ENCODE peak calls at places on chromosome 12, in ten cellular contexts. J is left ventricle myocardium inferior, Q is IMR-90, M is thoracic aorta, H is A549, I is aorta, E is GM23338, L is right cardiac atrium, Y is PC-3, C is right lobe of liver. K is an unnamed sample.

GRCh38 chr12:78087363-78087675 is 256.6 kb downstream of the NAV3 start:
- DNase-seq in E (no peak), Q (peak; percentile 19), H (no peak), M (no peak), L (no peak), Y (no peak), C (no peak), J (no peak), I (no peak), K (no peak)

GRCh38 chr12:3777206-3777809 is 24.4 kb upstream of the CRACR2A start:
- DNase-seq in I (no peak), H (peak; percentile 46), L (no peak), E (peak; percentile 79), Y (peak; percentile 64), M (no peak), J (no peak), Q (peak; percentile 43), C (no peak), K (no peak)

GRCh38 chr12:40832668-40833067 is 140.4 kb downstream of the CNTN1 start:
- DNase-seq in I (no peak), E (no peak), L (no peak), M (no peak), H (no peak), Y (no peak), J (no peak), C (no peak), Q (no peak), K (no peak)

GRCh38 chr12:119841433-119842210 is 35.5 kb downstream of the CIT start:
- DNase-seq in Y (no peak), Q (peak; percentile 27), L (no peak), I (no peak), E (no peak), H (peak; percentile 6), C (no peak), J (no peak), M (no peak), K (no peak)

GRCh38 chr12:111437816-111438454 is 32.2 kb downstream of the SH2B3 start:
- DNase-seq in J (no peak), H (no peak), Q (peak; percentile 88), I (peak; percentile 81), L (peak; percentile 79), C (no peak), M (no peak), Y (peak; percentile 43), E (no peak), K (peak; percentile 29)

GRCh38 chr12:113064395-113065125 is 8.0 kb downstream of the DTX1 start:
- DNase-seq in E (no peak), Q (no peak), C (no peak), H (no peak), J (no peak), M (no peak), L (no peak), Y (no peak), I (no peak), K (no peak)

GRCh38 chr12:38711055-38711454 is 194.3 kb downstream of the CPNE8 start:
- DNase-seq in H (no peak), M (no peak), E (no peak), Y (no peak), L (no peak), Q (no peak), C (no peak), J (no peak), I (no peak), K (no peak)

GRCh38 chr12:20486233-20486632 is 117.9 kb downstream of the PDE3A start:
- DNase-seq in Y (peak; percentile 5), I (no peak), C (no peak), L (no peak), Q (peak; percentile 40), E (peak; percentile 21), H (peak; percentile 73), J (no peak), M (no peak), K (no peak)

GRCh38 chr12:5889381-5890047 is 55.5 kb downstream of the ANO2 start:
- DNase-seq in L (no peak), E (peak; percentile 44), J (no peak), Q (no peak), I (no peak), M (no peak), C (no peak), H (peak; percentile 70), Y (peak; percentile 33), K (peak; percentile 25)

GRCh38 chr12:10740182-10740581 is 17.1 kb upstream of the YBX3 start:
- DNase-seq in Q (no peak), C (no peak), Y (peak; percentile 69), L (no peak), H (peak; percentile 33), E (peak; percentile 13), I (no peak), J (no peak), M (no peak), K (peak; percentile 79)

GRCh38 chr12:64083285-64084210 is 138.5 kb downstream of the KICS2 start:
- DNase-seq in J (peak; percentile 71), C (peak; percentile 67), Q (peak; percentile 95), H (peak; percentile 72), I (peak; percentile 84), L (peak; percentile 89), Y (peak; percentile 58), E (no peak), M (no peak), K (no peak)

GRCh38 chr12:125193798-125194562 is 128.7 kb downstream of the AACS start:
- DNase-seq in J (no peak), Q (peak; percentile 24), H (peak; percentile 44), C (no peak), E (peak; percentile 54), M (no peak), L (no peak), I (no peak), Y (peak; percentile 48), K (no peak)

GRCh38 chr12:22188431-22188830 is 142.4 kb downstream of the CMAS start:
- DNase-seq in Q (no peak), Y (no peak), C (no peak), M (no peak), E (no peak), J (no peak), L (no peak), H (no peak), I (no peak), K (no peak)

GRCh38 chr12:40768125-40768864 is 76.1 kb downstream of the CNTN1 start:
- DNase-seq in Y (no peak), E (no peak), C (no peak), H (no peak), I (no peak), L (no peak), Q (no peak), J (no peak), M (no peak), K (no peak)

GRCh38 chr12:1576410-1577240 is 17.8 kb downstream of the FBXL14 start:
- DNase-seq in I (peak; percentile 61), L (peak; percentile 87), E (peak; percentile 16), Q (peak; percentile 85), M (no peak), Y (peak; percentile 7), J (no peak), H (no peak), C (no peak), K (peak; percentile 31)
- H3K4me1 ChIP-seq in I (peaks cover 3% of the 10 kb centered on the region), L (peaks cover 13% of the 10 kb centered on the region), E (no peaks in the 10 kb centered on the region), Q (peaks cover 30% of the 10 kb centered on the region), M (peaks cover 9% of the 10 kb centered on the region), Y (peaks cover 23% of the 10 kb centered on the region), J (peaks cover 31% of the 10 kb centered on the region), H (peaks cover 8% of the 10 kb centered on the region), C (no peaks in the 10 kb centered on the region), K (no peaks in the 10 kb centered on the region)

GRCh38 chr12:53010955-53011354 is 4.7 kb downstream of the EIF4B start:
- DNase-seq in H (no peak), M (no peak), L (no peak), Y (no peak), C (no peak), Q (no peak), I (no peak), J (no peak), E (no peak), K (no peak)
- H3K4me1 ChIP-seq in H (peaks cover 40% of the 10 kb centered on the region), M (peaks cover 27% of the 10 kb centered on the region), L (no peaks in the 10 kb centered on the region), Y (peaks cover 30% of the 10 kb centered on the region), C (peaks cover 2% of the 10 kb centered on the region), Q (peaks cover 3% of the 10 kb centered on the region), I (peaks cover 2% of the 10 kb centered on the region), J (peaks cover 82% of the 10 kb centered on the region), E (peaks cover 32% of the 10 kb centered on the region), K (peaks cover 42% of the 10 kb centered on the region)

GRCh38 chr12:39764944-39765560 is 145.4 kb upstream of the ABCD2 start:
- DNase-seq in L (no peak), Q (peak; percentile 58), Y (peak; percentile 58), H (peak; percentile 55), I (no peak), C (no peak), M (no peak), E (peak; percentile 68), J (no peak), K (no peak)

GRCh38 chr12:39763894-39764176 is 144.2 kb upstream of the ABCD2 start:
- DNase-seq in I (no peak), L (no peak), J (no peak), C (no peak), H (no peak), Q (no peak), E (peak; percentile 21), Y (no peak), M (no peak), K (no peak)

DNA sequence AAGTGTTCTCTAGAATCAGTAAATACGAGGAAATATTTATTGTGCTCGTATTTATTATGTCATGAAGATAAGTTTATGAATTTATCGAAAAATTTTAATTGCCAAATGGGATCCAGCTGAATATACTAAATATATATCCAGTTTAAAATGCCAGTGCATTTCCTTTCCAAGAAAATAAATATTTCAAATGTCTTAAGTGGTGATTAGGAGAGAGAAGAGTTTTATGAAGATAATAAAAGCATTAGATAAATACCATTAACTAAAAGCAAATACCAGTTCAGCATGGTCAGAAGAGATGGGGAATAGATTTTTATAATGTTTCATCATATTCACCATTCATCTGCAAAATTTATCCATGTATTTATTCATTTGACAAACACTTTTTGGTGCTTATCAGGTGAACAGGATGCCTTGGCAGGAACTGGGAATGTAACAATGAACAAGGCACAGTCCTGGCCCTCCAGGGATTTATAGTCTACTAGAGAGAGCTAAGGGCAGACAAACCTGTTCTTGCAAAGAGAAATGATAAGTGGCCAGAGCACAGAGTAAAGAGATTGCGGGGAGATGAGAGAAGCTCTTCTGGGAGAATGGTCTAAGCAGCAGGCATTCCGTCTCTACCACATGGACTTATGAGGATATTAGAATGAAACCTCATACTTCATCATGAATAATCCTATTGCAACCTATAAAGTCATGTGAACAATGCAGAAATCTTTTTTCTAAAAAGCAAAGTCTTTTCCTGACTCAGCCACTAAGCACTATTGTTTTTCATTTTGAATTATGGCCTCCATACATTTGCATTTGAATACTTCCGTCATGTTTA is 143.7 kb upstream of the ABCD2 start:
- DNase-seq in J (no peak), M (no peak), E (peak; percentile 9), Q (no peak), I (no peak), Y (no peak), H (no peak), L (no peak), C (no peak), K (no peak)
- H3K4me1 ChIP-seq in J (no peaks in the 10 kb centered on the region), M (no peaks in the 10 kb centered on the region), E (peaks cover 19% of the 10 kb centered on the region), Q (no peaks in the 10 kb centered on the region), I (no peaks in the 10 kb centered on the region), Y (no peaks in the 10 kb centered on the region), H (no peaks in the 10 kb centered on the region), L (no peaks in the 10 kb centered on the region), C (no peaks in the 10 kb centered on the region), K (no peaks in the 10 kb centered on the region)

DNA sequence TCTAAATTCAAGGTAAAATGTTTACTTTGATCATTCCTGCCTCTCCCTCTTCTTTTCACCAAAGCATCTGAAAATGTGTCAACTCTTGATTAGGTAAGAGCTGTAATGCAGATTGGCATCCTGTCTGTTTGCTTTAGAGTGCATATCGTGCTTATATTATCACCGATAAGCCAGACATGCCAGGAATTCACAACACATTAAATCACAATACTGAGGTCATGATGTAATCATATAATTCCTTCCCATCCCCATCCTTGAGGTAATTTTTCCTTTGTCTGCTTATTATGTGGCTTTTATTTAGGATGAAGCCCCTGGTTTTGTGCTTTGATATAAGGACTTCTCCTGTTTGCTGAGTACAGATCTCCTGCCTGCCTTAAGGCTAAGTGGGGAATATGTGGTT is 10.2 kb downstream of the DDX47 start:
- DNase-seq in Y (peak; percentile 52), M (no peak), H (peak; percentile 70), E (no peak), Q (peak; percentile 89), L (no peak), J (no peak), C (no peak), I (no peak), K (peak; percentile 43)
- H3K4me1 ChIP-seq in Y (peaks cover 50% of the 10 kb centered on the region), M (peaks cover 12% of the 10 kb centered on the region), H (peaks cover 64% of the 10 kb centered on the region), E (no peaks in the 10 kb centered on the region), Q (peaks cover 25% of the 10 kb centered on the region), L (peaks cover 2% of the 10 kb centered on the region), J (peaks cover 17% of the 10 kb centered on the region), C (no peaks in the 10 kb centered on the region), I (no peaks in the 10 kb centered on the region), K (peaks cover 70% of the 10 kb centered on the region)